ENCODE peak calls at places on chromosomes 12 and 14, in seven cellular contexts. K is left lung, Z is ascending aorta, C is lower lobe of right lung, A is upper lobe of left lung, Y is lung, E is GM23248. J is an unnamed sample. For H3K9me3, the result is how much of the 10 kb centered on the place peaks cover.

GRCh38 chr14:88792572-88793258 is at the start of gene EML5:
- DNase-seq in Z (peak), K (peak), E (peak), C (peak), A (peak), Y (peak), J (peak)

GRCh38 chr14:92308676-92309075 is 14.3 kb upstream of the SLC24A4 start:
- DNase-seq in A (peak), Y (no peak), Z (no peak), E (no peak), K (no peak), C (no peak), J (no peak)

GRCh38 chr14:87065366-87065765 is 927.6 kb downstream of the GALC start:
- DNase-seq in Z (no peak), C (no peak), A (no peak), K (no peak), E (no peak), Y (no peak), J (no peak)

GRCh38 chr12:64883264-64884163 is 59.1 kb downstream of the TBC1D30 start:
- DNase-seq in K (no peak), A (no peak), C (no peak), E (no peak), Y (no peak), Z (no peak), J (no peak)

GRCh38 chr12:113772505-113773030 is 193.6 kb downstream of the RBM19 start:
- DNase-seq in A (no peak), Y (no peak), C (no peak), Z (no peak), E (no peak), K (no peak), J (no peak)

GRCh38 chr12:119393685-119394084 is 59.2 kb downstream of the CCDC60 start:
- DNase-seq in E (no peak), A (no peak), Y (no peak), C (no peak), Z (no peak), K (no peak), J (no peak)

GRCh38 chr12:39435531-39435930 is 7.4 kb downstream of the KIF21A start:
- DNase-seq in A (no peak), Y (no peak), K (no peak), Z (no peak), E (no peak), C (no peak), J (no peak)

GRCh38 chr14:35336171-35337073 is 44.2 kb downstream of the PSMA6 start:
- DNase-seq in E (no peak), A (peak), Y (peak), K (peak), Z (peak), C (peak), J (peak)

GRCh38 chr12:99553461-99553860 is 94.1 kb upstream of the GARIN6 start:
- DNase-seq in C (no peak), K (no peak), Z (no peak), Y (no peak), A (no peak), E (no peak), J (no peak)

GRCh38 chr12:66014818-66015217 is 115.7 kb downstream of the LLPH start:
- DNase-seq in C (no peak), K (no peak), A (no peak), Y (no peak), Z (no peak), E (peak), J (no peak)

GRCh38 chr12:19129486-19130223 is at the start of gene PLEKHA5:
- DNase-seq in Z (no peak), K (peak), A (peak), E (peak), C (peak), Y (peak), J (peak)

GRCh38 chr12:90058721-90059120 is 350.1 kb upstream of the ATP2B1 start:
- DNase-seq in C (no peak), K (no peak), E (peak), Y (no peak), A (no peak), Z (no peak), J (no peak)

GRCh38 chr12:39314547-39314946 is 128.4 kb downstream of the KIF21A start:
- DNase-seq in E (no peak), Z (no peak), C (no peak), A (no peak), K (no peak), Y (no peak), J (no peak)

GRCh38 chr12:88058719-88059077 is 29.5 kb upstream of the C12orf50 start:
- DNase-seq in Y (no peak), K (no peak), Z (no peak), E (peak), A (no peak), C (no peak), J (no peak)

GRCh38 chr12:92973614-92974013 is 44.5 kb upstream of the EEA1 start:
- DNase-seq in A (no peak), Z (no peak), C (no peak), E (peak), K (no peak), Y (no peak), J (no peak)

GRCh38 chr14:61342941-61343340 is 21.6 kb downstream of the PRKCH start:
- DNase-seq in E (no peak), Y (no peak), A (no peak), C (no peak), Z (no peak), K (no peak), J (no peak)

GRCh38 chr12:56258068-56258819 is at the start of gene ANKRD52:
- DNase-seq in E (peak), Y (peak), K (peak), C (peak), A (peak), Z (no peak), J (peak)

GRCh38 chr12:89472508-89472907 is 52.1 kb downstream of the GALNT4 start:
- DNase-seq in Z (no peak), C (no peak), A (no peak), Y (no peak), E (peak), K (no peak), J (no peak)

GRCh38 chr12:27560126-27560525 is 36.1 kb downstream of the PPFIBP1 start:
- DNase-seq in K (no peak), A (no peak), E (peak), Z (no peak), Y (no peak), C (no peak), J (no peak)

GRCh38 chr12:59182191-59182590 is 261.9 kb upstream of the LRIG3 start:
- DNase-seq in C (no peak), A (no peak), K (no peak), Y (no peak), Z (no peak), E (peak), J (no peak)

GRCh38 chr14:104246401-104247335 is 108.3 kb downstream of the KIF26A start:
- DNase-seq in A (no peak), C (peak), Z (no peak), E (no peak), Y (no peak), K (peak), J (peak)

GRCh38 chr12:133222211-133222610 is 13.5 kb downstream of the ANHX start:
- DNase-seq in Y (no peak), A (no peak), C (no peak), K (no peak), E (no peak), Z (no peak), J (no peak)

GRCh38 chr12:133225527-133225926 is 10.2 kb downstream of the ANHX start:
- DNase-seq in A (no peak), Y (no peak), K (no peak), Z (no peak), E (no peak), C (no peak), J (no peak)

GRCh38 chr12:133226690-133227089 is 9.0 kb downstream of the ANHX start:
- DNase-seq in Y (no peak), C (no peak), K (no peak), E (no peak), Z (no peak), A (no peak), J (no peak)

GRCh38 chr12:133231001-133231400 is 4.7 kb downstream of the ANHX start:
- DNase-seq in Y (no peak), A (no peak), K (no peak), E (no peak), C (no peak), Z (no peak), J (no peak)

DNA sequence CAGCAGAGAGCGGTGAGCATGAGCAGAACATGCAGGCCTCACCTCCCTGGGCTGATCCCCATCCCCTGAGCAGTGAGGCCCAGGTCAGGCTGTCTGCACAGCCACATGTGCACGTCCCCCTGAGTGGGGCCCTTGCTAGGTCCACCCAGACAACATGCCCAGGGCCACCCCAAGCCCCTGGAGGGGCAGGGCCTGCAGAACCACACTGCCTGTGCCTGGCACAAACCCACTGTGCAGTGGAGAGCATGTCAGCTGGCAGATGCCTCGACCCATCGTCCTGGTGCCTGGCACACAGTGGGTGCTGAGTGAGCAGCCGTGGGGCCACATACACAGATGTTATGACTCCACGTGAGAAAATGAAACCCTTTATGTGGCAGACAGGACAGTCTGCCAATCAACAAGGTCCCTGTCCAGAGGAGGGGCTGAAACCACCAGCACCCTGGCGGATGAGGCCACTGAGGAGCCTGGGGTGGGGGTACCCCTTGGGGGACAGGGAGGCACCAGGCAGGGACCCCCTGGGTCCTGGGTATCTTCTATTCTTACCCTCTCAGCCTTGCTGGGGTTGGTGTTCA is 8.3 kb downstream of the ANHX start:
- DNase-seq in E (no peak), Y (no peak), K (no peak), Z (no peak), C (no peak), A (no peak), J (no peak)
- H3K9me3 ChIP-seq in E (under half), Y (under half), K (under half), Z (under half), C (under half), A (under half), J (under half)

GRCh38 chr14:44112774-44113460 is 394.2 kb downstream of the FSCB start:
- DNase-seq in Z (no peak), K (no peak), A (no peak), Y (no peak), C (no peak), E (no peak), J (no peak)

GRCh38 chr14:44109041-44109440 is 398.0 kb downstream of the FSCB start:
- DNase-seq in A (no peak), Z (no peak), C (no peak), Y (no peak), E (no peak), K (no peak), J (no peak)

GRCh38 chr14:44108601-44109000 is 398.5 kb downstream of the FSCB start:
- DNase-seq in E (no peak), C (no peak), Y (no peak), K (no peak), Z (no peak), A (no peak), J (no peak)

GRCh38 chr14:44107156-44107555 is 399.9 kb downstream of the FSCB start:
- DNase-seq in E (no peak), A (no peak), Y (no peak), K (no peak), C (no peak), Z (no peak), J (no peak)
- H3K9me3 ChIP-seq in E (under half), A (under half), Y (under half), K (under half), C (under half), Z (under half), J (under half)

GRCh38 chr14:53228966-53229365 is 75.8 kb upstream of the DDHD1 start:
- DNase-seq in Z (no peak), A (no peak), E (no peak), Y (no peak), C (no peak), K (no peak), J (no peak)
- H3K9me3 ChIP-seq in Z (under half), A (under half), E (under half), Y (under half), C (under half), K (under half), J (under half)

GRCh38 chr12:125652689-125653088 is 587.5 kb downstream of the AACS start:
- DNase-seq in C (no peak), Z (no peak), Y (no peak), A (no peak), E (no peak), K (no peak), J (no peak)
- H3K9me3 ChIP-seq in C (under half), Z (under half), Y (under half), A (under half), E (under half), K (under half), J (under half)

DNA sequence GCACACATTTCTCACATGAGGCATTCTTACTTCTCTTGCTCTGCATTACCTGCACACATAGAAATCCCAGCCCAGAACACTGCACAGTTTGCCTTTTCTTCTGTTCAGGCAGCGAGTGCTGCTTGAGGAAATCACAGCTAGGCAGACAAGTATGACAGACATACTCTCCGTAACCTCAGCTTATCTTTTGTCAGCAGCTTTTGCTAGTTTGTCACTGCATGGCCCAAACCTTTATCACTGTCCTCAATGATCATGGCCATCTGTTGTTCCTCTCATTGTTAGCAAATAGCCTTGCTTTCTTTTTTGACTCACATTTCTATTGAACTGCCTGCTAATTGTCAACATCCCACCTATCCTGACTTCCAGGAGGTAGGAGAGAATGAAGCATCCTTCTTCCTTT is 5.3 kb downstream of the ZNF10 start:
- DNase-seq in K (no peak), E (no peak), C (no peak), Z (no peak), A (no peak), Y (no peak), J (no peak)
- H3K9me3 ChIP-seq in K (under half), E (under half), C (half or more), Z (half or more), A (half or more), Y (under half), J (half or more)

J was measured in stomach.